ENCODE peak calls at places on chromosomes 7 and 10, in seven cellular contexts. E is PC-3, Y is astrocyte of the cerebellum, A is HepG2, I is fibroblast of the aortic adventitia, T is colonic mucosa, C is esophagus muscularis mucosa. K is an unnamed sample.

GRCh38 chr7:139034855-139035587 is 821 bp downstream of the ZC3HAV1L start:
- DNase-seq in E (peak), Y (no peak), A (no peak), I (peak), T (peak), C (no peak), K (peak)

GRCh38 chr10:24299587-24300258 is 90.8 kb downstream of the KIAA1217 start:
- DNase-seq in E (peak), Y (peak), A (no peak), I (peak), T (no peak), C (no peak), K (peak)

GRCh38 chr10:6721964-6722615 is 142.0 kb upstream of the PRKCQ start:
- DNase-seq in E (peak), Y (peak), A (no peak), I (peak), T (no peak), C (no peak), K (peak)

GRCh38 chr10:98170249-98171117 is 36.0 kb downstream of the R3HCC1L start:
- DNase-seq in E (peak), Y (peak), A (peak), I (peak), T (peak), C (no peak), K (peak)

GRCh38 chr10:16904619-16905018 is 87.4 kb upstream of the RSU1 start:
- DNase-seq in E (no peak), Y (peak), A (no peak), I (peak), T (no peak), C (no peak), K (no peak)

GRCh38 chr7:88243345-88243909 is 23.6 kb upstream of the SRI start:
- DNase-seq in E (peak), Y (peak), A (peak), I (peak), T (no peak), C (no peak), K (peak)

GRCh38 chr7:146136357-146136875 is 19.8 kb downstream of the CNTNAP2 start:
- DNase-seq in E (no peak), Y (no peak), A (no peak), I (no peak), T (no peak), C (no peak), K (no peak)

GRCh38 chr10:3716093-3716492 is 68.9 kb downstream of the KLF6 start:
- DNase-seq in E (peak), Y (no peak), A (no peak), I (no peak), T (no peak), C (peak), K (peak)

GRCh38 chr7:130593033-130593432 is 75.5 kb downstream of the COPG2 start:
- DNase-seq in E (peak), Y (no peak), A (no peak), I (no peak), T (no peak), C (no peak), K (peak)

GRCh38 chr7:26195867-26196266 is 4.7 kb downstream of the HNRNPA2B1 start:
- DNase-seq in E (no peak), Y (no peak), A (no peak), I (no peak), T (no peak), C (no peak), K (no peak)

GRCh38 chr7:26691886-26692285 is 172.5 kb downstream of the SKAP2 start:
- DNase-seq in E (no peak), Y (no peak), A (no peak), I (no peak), T (no peak), C (no peak), K (no peak)

GRCh38 chr10:5536486-5536885 is 11.7 kb downstream of the CALML3 start:
- DNase-seq in E (no peak), Y (no peak), A (no peak), I (no peak), T (no peak), C (no peak), K (no peak)

GRCh38 chr10:80187465-80188409 is 17.6 kb downstream of the ANXA11 start:
- DNase-seq in E (peak), Y (no peak), A (peak), I (no peak), T (peak), C (no peak), K (no peak)

GRCh38 chr10:12531305-12531738 is 182.0 kb downstream of the CAMK1D start:
- DNase-seq in E (no peak), Y (no peak), A (no peak), I (no peak), T (peak), C (no peak), K (no peak)

GRCh38 chr7:18356195-18356645 is 139.3 kb upstream of the HDAC9 start:
- DNase-seq in E (peak), Y (peak), A (peak), I (peak), T (no peak), C (no peak), K (peak)

GRCh38 chr7:55571534-55572377 is 546 bp downstream of the VOPP1 start:
- DNase-seq in E (peak), Y (no peak), A (peak), I (peak), T (peak), C (no peak), K (peak)

GRCh38 chr7:151759591-151760042 is 117.3 kb downstream of the PRKAG2 start:
- DNase-seq in E (peak), Y (peak), A (peak), I (peak), T (peak), C (no peak), K (peak)

GRCh38 chr10:47456794-47457527 is 27.0 kb downstream of the ANXA8 start:
- DNase-seq in E (no peak), Y (no peak), A (peak), I (no peak), T (no peak), C (peak), K (no peak)

GRCh38 chr10:114920459-114920858 is 17.5 kb upstream of the TRUB1 start:
- DNase-seq in E (peak), Y (no peak), A (no peak), I (no peak), T (no peak), C (peak), K (peak)

GRCh38 chr10:112954974-112955735 is 5.1 kb downstream of the TCF7L2 start:
- DNase-seq in E (no peak), Y (no peak), A (no peak), I (no peak), T (no peak), C (no peak), K (no peak)

DNA sequence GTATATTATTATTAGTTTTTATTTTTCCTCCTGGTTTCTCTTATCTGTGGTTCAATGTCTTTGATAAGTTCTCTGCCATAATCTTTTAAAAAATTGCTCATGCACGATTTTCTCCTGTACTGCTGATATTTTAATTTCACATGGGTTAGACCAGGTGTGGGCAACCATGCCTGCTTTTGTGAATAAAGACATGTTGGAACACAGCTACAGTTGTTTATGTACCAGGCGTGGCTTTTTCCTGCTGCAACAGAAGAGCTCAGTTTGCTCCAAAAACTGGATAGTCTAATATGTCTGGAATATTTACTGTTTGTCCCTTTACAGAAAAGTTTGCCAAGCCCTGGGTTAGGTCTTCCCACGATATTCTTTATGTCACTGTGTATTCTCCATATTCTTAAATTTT is 105.2 kb downstream of the VWC2 start:
- DNase-seq in E (no peak), Y (no peak), A (no peak), I (no peak), T (no peak), C (no peak), K (peak)
- H3K4me3 ChIP-seq in E (no peak), Y (no peak), A (no peak), I (no peak), T (no peak), C (no peak), K (no peak)

GRCh38 chr7:22948770-22949169 is 65.2 kb downstream of the HYCC1 start:
- DNase-seq in E (no peak), Y (no peak), A (no peak), I (no peak), T (no peak), C (no peak), K (no peak)

GRCh38 chr7:22945584-22945983 is 68.3 kb downstream of the HYCC1 start:
- DNase-seq in E (no peak), Y (no peak), A (no peak), I (no peak), T (no peak), C (no peak), K (no peak)

GRCh38 chr7:22952306-22953011 is 61.5 kb downstream of the HYCC1 start:
- DNase-seq in E (no peak), Y (no peak), A (no peak), I (no peak), T (no peak), C (no peak), K (no peak)

GRCh38 chr7:22954251-22954650 is 59.7 kb downstream of the HYCC1 start:
- DNase-seq in E (no peak), Y (no peak), A (no peak), I (no peak), T (no peak), C (no peak), K (no peak)

GRCh38 chr7:22949944-22950343 is 64.0 kb downstream of the HYCC1 start:
- DNase-seq in E (no peak), Y (no peak), A (no peak), I (peak), T (no peak), C (no peak), K (no peak)
- TF ChIP-seq CTCF in E (no peak), Y (no peak), A (no peak), I (peak), T (no peak), C (no peak), K (no peak)

DNA sequence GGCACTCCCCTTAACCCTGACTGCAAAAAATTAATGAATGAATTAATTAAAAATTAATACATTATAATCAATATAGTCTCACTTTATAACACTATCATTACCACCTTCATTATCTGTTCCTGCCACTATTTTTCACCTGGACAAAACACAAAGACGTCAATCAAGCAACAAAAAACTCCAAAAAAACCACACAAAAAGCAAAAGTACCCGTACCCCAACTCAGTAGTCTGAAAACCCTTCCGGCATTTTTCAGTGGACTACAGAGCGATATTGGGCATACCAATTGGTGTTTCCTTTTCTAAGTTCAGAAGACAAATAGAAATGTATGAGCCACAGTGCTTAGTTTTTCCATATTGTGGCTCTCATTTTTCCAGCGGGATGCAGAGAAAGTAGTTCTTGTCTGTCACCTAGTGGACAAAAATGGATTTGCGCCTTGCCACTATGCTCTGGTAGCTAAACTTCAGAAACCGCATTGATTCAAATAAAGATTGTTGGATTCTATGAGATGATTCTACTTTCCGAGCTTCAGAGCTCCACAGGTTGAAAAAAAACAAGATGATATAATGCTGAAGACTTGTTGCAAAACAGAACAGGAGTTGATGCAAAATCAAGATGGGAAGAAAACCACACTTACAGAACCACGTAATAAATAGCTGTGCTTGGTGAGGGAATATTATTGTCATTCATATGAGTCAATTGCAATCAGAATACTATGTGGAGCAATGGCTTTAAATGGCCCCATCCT is 50.6 kb upstream of the ITGB1 start:
- DNase-seq in E (peak), Y (peak), A (peak), I (peak), T (peak), C (no peak), K (peak)
- H3K4me3 ChIP-seq in E (peak), Y (no peak), A (no peak), I (no peak), T (no peak), C (no peak), K (no peak)

GRCh38 chr10:69574571-69574978 is 1.4 kb upstream of the NEUROG3 start:
- DNase-seq in E (no peak), Y (no peak), A (no peak), I (no peak), T (no peak), C (no peak), K (no peak)

GRCh38 chr10:69572159-69573055 is 815 bp downstream of the NEUROG3 start:
- DNase-seq in E (no peak), Y (no peak), A (no peak), I (no peak), T (no peak), C (no peak), K (peak)

GRCh38 chr10:69571618-69572158 is 1.5 kb downstream of the NEUROG3 start:
- DNase-seq in E (no peak), Y (no peak), A (no peak), I (no peak), T (no peak), C (no peak), K (no peak)

GRCh38 chr10:69575164-69575722 is 2.0 kb upstream of the NEUROG3 start:
- DNase-seq in E (no peak), Y (no peak), A (no peak), I (no peak), T (no peak), C (no peak), K (no peak)

GRCh38 chr10:69573056-69573806 is at the start of gene NEUROG3:
- DNase-seq in E (no peak), Y (no peak), A (no peak), I (no peak), T (no peak), C (no peak), K (no peak)
- TF ChIP-seq CTCF in E (no peak), Y (no peak), A (no peak), I (no peak), T (no peak), C (no peak), K (no peak)

GRCh38 chr10:119131512-119132240 is 27.8 kb downstream of the DENND10 start:
- DNase-seq in E (no peak), Y (no peak), A (no peak), I (peak), T (peak), C (no peak), K (no peak)
- H3K4me3 ChIP-seq in E (no peak), Y (no peak), A (peak), I (no peak), T (peak), C (peak), K (no peak)

GRCh38 chr10:109863775-109864174 is 59.5 kb downstream of the XPNPEP1 start:
- DNase-seq in E (no peak), Y (no peak), A (no peak), I (no peak), T (no peak), C (no peak), K (no peak)

GRCh38 chr10:109861051-109861450 is 62.3 kb downstream of the XPNPEP1 start:
- DNase-seq in E (peak), Y (no peak), A (no peak), I (no peak), T (no peak), C (no peak), K (peak)

GRCh38 chr10:109855746-109856145 is 67.6 kb downstream of the XPNPEP1 start:
- DNase-seq in E (no peak), Y (no peak), A (no peak), I (no peak), T (no peak), C (no peak), K (no peak)

GRCh38 chr10:109862738-109863137 is 60.6 kb downstream of the XPNPEP1 start:
- DNase-seq in E (no peak), Y (no peak), A (no peak), I (no peak), T (no peak), C (no peak), K (no peak)

DNA sequence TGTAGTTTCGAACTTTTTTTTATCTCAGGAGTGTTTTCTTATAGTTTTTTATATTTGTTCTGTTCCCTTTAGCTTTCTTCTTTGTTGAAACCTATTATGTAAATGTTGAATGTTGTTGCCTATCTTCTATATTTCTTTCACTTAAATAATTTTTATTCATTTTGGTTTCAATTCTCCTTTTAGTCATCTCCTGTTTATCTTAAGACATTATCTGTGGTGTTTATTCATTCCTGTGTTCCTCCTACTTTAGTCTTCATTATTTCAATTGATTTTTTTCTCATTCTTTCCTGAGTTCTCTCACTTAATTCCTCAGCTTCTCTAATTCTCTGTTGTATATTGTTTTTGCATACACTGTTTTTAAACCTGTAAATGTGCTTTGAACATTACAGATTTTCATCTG is 64.1 kb downstream of the XPNPEP1 start:
- DNase-seq in E (no peak), Y (no peak), A (no peak), I (no peak), T (no peak), C (no peak), K (no peak)
- TF ChIP-seq CTCF in E (no peak), Y (no peak), A (no peak), I (no peak), T (no peak), C (no peak), K (no peak)

DNA sequence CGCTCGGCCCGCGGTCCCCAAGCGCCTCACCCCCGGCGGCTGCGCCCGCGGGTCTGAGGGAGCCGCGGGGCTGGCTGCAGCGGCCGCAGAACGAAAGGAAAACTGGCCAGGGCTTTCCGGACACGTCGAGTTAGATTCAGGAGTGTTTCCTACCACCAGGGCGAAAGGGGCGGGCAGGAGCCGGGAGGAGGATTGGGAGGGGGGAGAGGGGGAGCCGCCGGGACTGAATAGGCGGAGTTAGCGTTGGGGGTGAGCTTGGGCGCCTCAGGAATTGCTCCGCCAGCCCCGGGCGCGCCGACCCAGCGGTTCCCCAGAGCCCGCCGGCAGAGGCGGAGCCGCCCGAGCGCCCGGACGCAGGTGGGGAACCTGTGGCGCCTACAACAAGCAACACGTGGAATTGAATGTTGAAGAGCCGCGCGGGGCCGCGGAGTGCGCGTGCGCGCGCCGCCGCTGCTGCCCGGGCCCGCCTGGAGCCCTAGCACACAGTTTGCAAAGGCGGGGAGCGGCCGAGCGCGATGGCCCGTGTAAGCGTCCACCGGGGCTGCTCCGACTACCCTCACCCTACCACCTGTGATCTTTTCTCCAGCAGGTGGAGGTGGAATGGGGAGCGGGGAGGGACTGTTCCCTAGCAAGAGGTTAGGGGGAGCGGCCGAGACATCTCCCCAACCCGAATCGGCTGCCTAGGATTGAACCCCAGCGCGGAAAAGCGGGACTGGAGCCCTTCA is at the start of gene CADPS2:
- DNase-seq in E (peak), Y (peak), A (peak), I (peak), T (peak), C (no peak), K (peak)
- H3K4me3 ChIP-seq in E (peak), Y (peak), A (peak), I (peak), T (peak), C (peak), K (peak)

DNA sequence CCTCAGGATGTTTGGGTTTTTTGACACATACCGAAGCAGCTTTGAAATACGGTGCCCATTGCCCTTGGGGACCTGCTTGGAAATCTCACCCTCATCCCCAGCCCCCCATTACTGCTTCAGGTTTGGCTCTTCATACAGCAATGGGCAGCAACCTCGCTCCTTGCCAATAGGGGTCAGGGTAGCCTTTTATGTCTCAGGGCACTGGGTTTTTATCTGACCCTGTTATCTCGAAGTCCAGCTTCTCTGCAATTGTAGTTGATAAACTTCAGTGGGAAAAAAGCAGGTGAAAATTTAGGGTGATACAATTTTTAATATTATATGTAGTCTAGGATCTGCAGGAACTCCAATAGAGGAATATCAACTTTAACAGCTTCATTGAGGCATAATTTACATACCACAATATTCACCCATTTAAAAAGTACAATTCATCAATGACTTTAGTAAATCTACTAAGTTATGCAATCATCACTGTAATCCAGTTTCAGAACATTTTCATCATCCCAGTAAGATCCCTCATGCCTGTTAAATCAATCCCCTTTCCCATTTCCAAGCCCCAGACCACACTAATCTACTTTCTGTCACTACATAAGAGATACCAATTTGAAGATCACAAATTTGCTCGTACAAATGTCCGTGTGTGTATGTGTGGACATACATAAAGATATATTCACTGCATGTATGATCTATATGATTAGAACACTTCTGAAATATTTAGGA is 386.2 kb downstream of the KCNMA1 start:
- DNase-seq in E (peak), Y (no peak), A (peak), I (peak), T (no peak), C (no peak), K (peak)
- TF ChIP-seq CTCF in E (peak), Y (peak), A (peak), I (peak), T (peak), C (peak), K (peak)

GRCh38 chr7:20114463-20114862 is 102.7 kb downstream of the MACC1 start:
- DNase-seq in E (no peak), Y (no peak), A (no peak), I (no peak), T (no peak), C (no peak), K (peak)

GRCh38 chr7:20113423-20114027 is 103.7 kb downstream of the MACC1 start:
- DNase-seq in E (no peak), Y (no peak), A (no peak), I (no peak), T (no peak), C (no peak), K (no peak)

GRCh38 chr7:20107582-20107981 is 109.6 kb downstream of the MACC1 start:
- DNase-seq in E (peak), Y (no peak), A (no peak), I (peak), T (no peak), C (no peak), K (no peak)

GRCh38 chr7:20112646-20113045 is 104.5 kb downstream of the MACC1 start:
- DNase-seq in E (no peak), Y (no peak), A (no peak), I (no peak), T (no peak), C (no peak), K (no peak)

GRCh38 chr7:20111821-20112542 is 105.2 kb downstream of the MACC1 start:
- DNase-seq in E (no peak), Y (no peak), A (no peak), I (no peak), T (no peak), C (no peak), K (no peak)
- H3K4me3 ChIP-seq in E (no peak), Y (no peak), A (no peak), I (no peak), T (no peak), C (no peak), K (no peak)